ENCODE peak calls at places on chromosomes 4 and X, in seven cellular contexts. H, Z, G, S, C, O and Y are unnamed samples.
A peak's percentile ranks its signal among the peaks of the same experiment; 100 is the strongest.

GRCh38 chrX:23773601-23774175 is 9.3 kb upstream of the SAT1 start:
- DNase-seq in G (no peak), Z (peak; percentile 79), C (no peak), O (peak; percentile 81), H (no peak), S (no peak), Y (peak; percentile 86)

GRCh38 chrX:118520206-118520857 is 24.7 kb downstream of the DOCK11 start:
- DNase-seq in O (no peak), S (no peak), Z (peak; percentile 44), C (no peak), H (no peak), G (no peak), Y (no peak)

GRCh38 chr4:4524364-4524763 is 17.5 kb downstream of the STX18 start:
- DNase-seq in S (no peak), Z (peak; percentile 23), C (no peak), O (no peak), H (no peak), G (no peak), Y (peak; percentile 20)

GRCh38 chr4:74632634-74633033 is 161.7 kb downstream of the BTC start:
- DNase-seq in Z (peak; percentile 93), O (peak; percentile 86), G (peak; percentile 35), H (peak; percentile 5), C (no peak), S (no peak), Y (peak; percentile 96)

GRCh38 chr4:82372502-82372873 is 1.3 kb downstream of the HNRNPD start:
- DNase-seq in S (peak; percentile 16), G (peak; percentile 45), H (peak; percentile 44), Z (peak; percentile 46), C (no peak), O (peak; percentile 29), Y (peak; percentile 33)

GRCh38 chrX:2732649-2733048 is 19.2 kb upstream of the XG start:
- DNase-seq in C (no peak), Z (no peak), S (no peak), G (no peak), H (no peak), O (no peak), Y (no peak)

GRCh38 chrX:9148626-9149385 is 114.9 kb upstream of the FAM9B start:
- DNase-seq in S (no peak), G (no peak), H (no peak), C (no peak), Z (peak; percentile 84), O (no peak), Y (no peak)

GRCh38 chr4:187268940-187269339 is 545.3 kb upstream of the FAT1 start:
- DNase-seq in C (no peak), O (no peak), S (no peak), G (no peak), H (no peak), Z (peak; percentile 81), Y (no peak)

GRCh38 chr4:139629761-139630160 is 35.9 kb upstream of the MGST2 start:
- DNase-seq in G (no peak), C (no peak), Z (peak; percentile 43), S (no peak), H (no peak), O (no peak), Y (no peak)